ENCODE peak calls at places on chromosomes 5 and 9, in six cellular contexts. I is prostate gland, Y is SJSA1, P is ovary, G is neural progenitor cell, N is kidney. W is an unnamed sample.

GRCh38 chr5:122447941-122448340 is 135.9 kb downstream of the SNCAIP start:
- DNase-seq in I (no peak), Y (no peak), P (no peak), G (no peak), N (no peak), W (no peak)

GRCh38 chr5:42315214-42315613 is 108.0 kb upstream of the GHR start:
- DNase-seq in I (no peak), Y (no peak), P (no peak), G (no peak), N (no peak), W (no peak)

GRCh38 chr9:126131066-126132010 is 195.3 kb upstream of the MVB12B start:
- DNase-seq in I (peak; percentile 1), Y (no peak), P (no peak), G (no peak), N (no peak), W (no peak)

GRCh38 chr5:58462623-58463230 is 2.8 kb upstream of the PLK2 start:
- DNase-seq in I (peak; percentile 24), Y (no peak), P (no peak), G (peak; percentile 34), N (no peak), W (peak; percentile 42)

GRCh38 chr5:160213537-160213936 is 15.8 kb upstream of the FABP6 start:
- DNase-seq in I (no peak), Y (no peak), P (no peak), G (no peak), N (no peak), W (peak; percentile 32)

GRCh38 chr5:36667826-36668225 is 61.4 kb downstream of the SLC1A3 start:
- DNase-seq in I (no peak), Y (no peak), P (no peak), G (no peak), N (no peak), W (no peak)

GRCh38 chr5:21810737-21811316 is 1042.3 kb downstream of the CDH12 start:
- DNase-seq in I (no peak), Y (peak; percentile 2), P (no peak), G (peak; percentile 34), N (no peak), W (peak; percentile 26)

GRCh38 chr9:12748016-12748415 is 26.8 kb upstream of the LURAP1L start:
- DNase-seq in I (no peak), Y (no peak), P (no peak), G (no peak), N (no peak), W (no peak)

GRCh38 chr9:126619336-126619919 is 5.7 kb downstream of the LMX1B start:
- DNase-seq in I (no peak), Y (no peak), P (no peak), G (no peak), N (peak; percentile 55), W (no peak)

GRCh38 chr9:98708103-98708932 is 417 bp downstream of the GABBR2 start:
- DNase-seq in I (no peak), Y (no peak), P (no peak), G (no peak), N (no peak), W (no peak)

GRCh38 chr5:122942164-122942914 is 94.2 kb downstream of the PPIC start:
- DNase-seq in I (no peak), Y (no peak), P (no peak), G (no peak), N (no peak), W (no peak)

GRCh38 chr5:150457112-150457511 is 7.6 kb upstream of the RPS14 start:
- DNase-seq in I (no peak), Y (no peak), P (no peak), G (no peak), N (no peak), W (peak; percentile 65)

GRCh38 chr5:135212361-135213033 is 178.5 kb upstream of the PITX1 start:
- DNase-seq in I (no peak), Y (no peak), P (no peak), G (no peak), N (peak; percentile 37), W (no peak)

GRCh38 chr5:4716786-4717185 is 423.3 kb upstream of the ADAMTS16 start:
- DNase-seq in I (no peak), Y (no peak), P (no peak), G (peak; percentile 7), N (no peak), W (no peak)

GRCh38 chr5:4722886-4723285 is 417.2 kb upstream of the ADAMTS16 start:
- DNase-seq in I (no peak), Y (no peak), P (no peak), G (no peak), N (no peak), W (no peak)

GRCh38 chr5:4725594-4725993 is 414.5 kb upstream of the ADAMTS16 start:
- DNase-seq in I (no peak), Y (no peak), P (no peak), G (no peak), N (no peak), W (no peak)

DNA sequence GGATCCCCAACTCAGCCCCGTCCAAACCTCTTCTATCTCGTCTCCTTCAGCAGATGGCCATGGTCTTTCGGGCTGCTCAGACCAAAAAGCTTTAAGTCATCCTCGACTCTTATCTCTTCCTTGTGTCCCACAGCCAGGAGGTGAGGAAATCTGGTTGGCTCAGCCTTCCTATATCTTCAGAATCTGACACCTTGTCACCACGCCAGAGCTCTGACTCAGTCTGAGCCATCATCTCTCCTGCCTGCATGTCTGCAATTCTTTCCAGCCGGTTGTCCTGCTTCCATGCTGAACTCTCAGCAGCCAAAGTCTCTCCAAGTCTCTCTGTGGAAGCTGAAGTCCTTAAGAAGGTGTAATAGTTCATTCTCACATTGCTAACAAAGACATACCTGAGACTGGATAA is 419.3 kb upstream of the ADAMTS16 start:
- DNase-seq in I (no peak), Y (no peak), P (no peak), G (no peak), N (no peak), W (no peak)
- H3K4me1 ChIP-seq in I (no peaks in the 10 kb centered on the region), Y (no peaks in the 10 kb centered on the region), P (no peaks in the 10 kb centered on the region), G (peaks cover 4% of the 10 kb centered on the region), N (no peaks in the 10 kb centered on the region), W (no peaks in the 10 kb centered on the region)

GRCh38 chr9:20693068-20693467 is 9.0 kb downstream of the FOCAD start:
- DNase-seq in I (no peak), Y (no peak), P (no peak), G (no peak), N (no peak), W (no peak)

GRCh38 chr9:20694248-20694647 is 10.2 kb downstream of the FOCAD start:
- DNase-seq in I (no peak), Y (no peak), P (no peak), G (no peak), N (no peak), W (no peak)

GRCh38 chr9:20689833-20690232 is 5.8 kb downstream of the FOCAD start:
- DNase-seq in I (no peak), Y (no peak), P (no peak), G (no peak), N (no peak), W (no peak)

GRCh38 chr9:20697021-20697719 is 13.1 kb downstream of the FOCAD start:
- DNase-seq in I (no peak), Y (no peak), P (no peak), G (no peak), N (no peak), W (no peak)

GRCh38 chr9:20692554-20692953 is 8.5 kb downstream of the FOCAD start:
- DNase-seq in I (no peak), Y (no peak), P (no peak), G (no peak), N (no peak), W (no peak)
- H3K27ac ChIP-seq in I (no peak overlapping the region), Y (no peak overlapping the region), P (no peak overlapping the region), G (no peak overlapping the region), N (no peak overlapping the region), W (no peak overlapping the region)

DNA sequence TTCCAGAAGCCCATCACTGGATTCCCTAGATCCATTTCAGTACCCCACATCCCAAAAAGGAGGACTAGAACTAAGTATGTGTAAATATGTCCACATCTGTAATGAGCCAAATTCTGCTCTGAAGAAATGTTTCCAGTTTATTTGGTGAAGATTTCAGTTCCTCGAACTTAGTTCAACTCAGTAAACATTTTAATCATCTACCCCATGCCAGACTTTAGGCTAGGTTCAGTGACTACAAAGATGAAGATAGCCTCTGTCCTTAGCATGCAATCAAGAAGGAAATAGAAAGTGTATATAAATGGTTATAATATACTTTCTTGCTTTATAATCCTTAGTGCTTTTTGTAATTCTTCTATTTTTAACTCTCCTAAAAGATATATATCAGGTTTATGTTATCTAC is 21.5 kb downstream of the RUSC2 start:
- DNase-seq in I (no peak), Y (no peak), P (no peak), G (no peak), N (no peak), W (no peak)
- H3K4me1 ChIP-seq in I (no peaks in the 10 kb centered on the region), Y (peaks cover 47% of the 10 kb centered on the region), P (peaks cover 5% of the 10 kb centered on the region), G (peaks cover 4% of the 10 kb centered on the region), N (peaks cover 15% of the 10 kb centered on the region), W (no peaks in the 10 kb centered on the region)

DNA sequence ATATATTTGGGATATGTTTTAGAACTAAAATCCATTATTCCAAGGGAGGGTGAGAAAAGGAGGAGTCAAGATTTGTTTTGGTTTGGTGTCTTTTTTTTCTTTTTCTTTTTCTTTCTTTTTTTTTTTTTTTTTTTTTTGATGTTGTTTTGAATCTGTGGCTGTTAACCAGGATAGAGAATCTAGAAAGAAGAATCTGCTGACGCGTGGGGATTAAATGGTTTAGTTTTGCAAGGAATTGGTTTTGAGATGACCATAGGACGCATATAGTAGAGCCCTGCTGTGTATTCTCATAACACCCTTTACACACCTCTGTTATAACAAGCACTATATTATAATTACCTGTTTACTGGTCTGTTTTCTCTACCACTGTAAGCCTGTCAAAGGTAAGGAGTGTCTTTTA is 9.4 kb downstream of the RABGAP1 start:
- DNase-seq in I (no peak), Y (no peak), P (no peak), G (no peak), N (no peak), W (no peak)
- H3K27ac ChIP-seq in I (no peak overlapping the region), Y (no peak overlapping the region), P (no peak overlapping the region), G (no peak overlapping the region), N (no peak overlapping the region), W (no peak overlapping the region)

DNA sequence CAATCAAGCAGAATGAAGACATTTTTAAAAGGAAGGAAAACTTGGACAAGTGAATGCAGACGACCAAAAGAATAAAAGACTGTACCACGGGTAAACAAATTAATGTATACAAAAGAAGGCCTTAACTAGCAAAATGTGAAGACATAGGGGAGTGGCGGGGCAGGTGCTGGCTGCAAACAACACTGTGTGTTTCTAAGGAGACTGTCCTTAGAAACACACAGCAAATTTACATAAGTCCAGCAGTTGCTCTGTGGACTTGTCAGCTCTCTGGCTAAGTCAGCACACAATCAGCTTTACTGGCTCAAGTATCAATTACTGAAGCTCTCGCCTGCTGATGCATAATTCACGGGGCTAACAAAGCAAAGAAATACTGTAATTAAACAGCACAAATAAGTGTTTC is 24.8 kb downstream of the PTBP3 start:
- DNase-seq in I (no peak), Y (no peak), P (no peak), G (peak; percentile 79), N (no peak), W (no peak)
- H3K4me1 ChIP-seq in I (no peaks in the 10 kb centered on the region), Y (peaks cover 6% of the 10 kb centered on the region), P (peaks cover 5% of the 10 kb centered on the region), G (peaks cover 52% of the 10 kb centered on the region), N (peaks cover 3% of the 10 kb centered on the region), W (no peaks in the 10 kb centered on the region)

GRCh38 chr9:128098017-128098935 is 29.3 kb downstream of the PTGES2 start:
- DNase-seq in I (peak; percentile 98), Y (peak; percentile 90), P (peak; percentile 90), G (peak; percentile 97), N (peak; percentile 98), W (no peak)
- H3K27ac ChIP-seq in I (peak overlapping the region; percentile 87), Y (peak overlapping the region; percentile 98), P (peak overlapping the region; percentile 84), G (peak overlapping the region; percentile 72), N (peak overlapping the region; percentile 98), W (no peak overlapping the region)

GRCh38 chr5:54525692-54526091 is 8.1 kb downstream of the SNX18 start:
- DNase-seq in I (no peak), Y (no peak), P (no peak), G (no peak), N (no peak), W (no peak)
- H3K4me1 ChIP-seq in I (no peaks in the 10 kb centered on the region), Y (peaks cover 25% of the 10 kb centered on the region), P (peaks cover 31% of the 10 kb centered on the region), G (peaks cover 29% of the 10 kb centered on the region), N (peaks cover 31% of the 10 kb centered on the region), W (peaks cover 9% of the 10 kb centered on the region)